ENCODE peak calls at places on chromosome 7, in nine cellular contexts. One of them, this sample, is unnamed.

GRCh38 chr7:124700655-124701054 is 64.9 kb downstream of the GPR37 start:
- DNase-seq in C1 segment of cervical spinal cord: no peak
- DNase-seq in LHCN-M2: no peak
- DNase-seq in neuronal stem cell: no peak
- DNase-seq in IMR-90: peak
- DNase-seq in PC-9: no peak
- DNase-seq in Caki2: no peak
- DNase-seq in sciatic nerve: no peak
- DNase-seq in SW480: no peak
- DNase-seq in this sample: no peak

GRCh38 chr7:156107957-156108356 is 295.7 kb upstream of the SHH start:
- DNase-seq in C1 segment of cervical spinal cord: no peak
- DNase-seq in LHCN-M2: no peak
- DNase-seq in neuronal stem cell: no peak
- DNase-seq in IMR-90: no peak
- DNase-seq in PC-9: no peak
- DNase-seq in Caki2: no peak
- DNase-seq in sciatic nerve: no peak
- DNase-seq in SW480: no peak
- DNase-seq in this sample: no peak

GRCh38 chr7:155357573-155358041 is 59.9 kb downstream of the INSIG1 start:
- DNase-seq in C1 segment of cervical spinal cord: no peak
- DNase-seq in LHCN-M2: peak
- DNase-seq in neuronal stem cell: no peak
- DNase-seq in IMR-90: peak
- DNase-seq in PC-9: no peak
- DNase-seq in Caki2: no peak
- DNase-seq in sciatic nerve: no peak
- DNase-seq in SW480: no peak
- DNase-seq in this sample: no peak

GRCh38 chr7:121138262-121138933 is 149.9 kb downstream of the CPED1 start:
- DNase-seq in C1 segment of cervical spinal cord: no peak
- DNase-seq in LHCN-M2: no peak
- DNase-seq in neuronal stem cell: no peak
- DNase-seq in IMR-90: no peak
- DNase-seq in PC-9: no peak
- DNase-seq in Caki2: no peak
- DNase-seq in sciatic nerve: no peak
- DNase-seq in SW480: peak
- DNase-seq in this sample: peak

GRCh38 chr7:82158327-82158726 is 285.2 kb downstream of the CACNA2D1 start:
- DNase-seq in C1 segment of cervical spinal cord: no peak
- DNase-seq in LHCN-M2: no peak
- DNase-seq in neuronal stem cell: no peak
- DNase-seq in IMR-90: no peak
- DNase-seq in PC-9: no peak
- DNase-seq in Caki2: no peak
- DNase-seq in sciatic nerve: no peak
- DNase-seq in SW480: no peak
- DNase-seq in this sample: no peak

GRCh38 chr7:47453093-47454056 is 128.5 kb downstream of the TNS3 start:
- DNase-seq in C1 segment of cervical spinal cord: no peak
- DNase-seq in LHCN-M2: peak
- DNase-seq in neuronal stem cell: no peak
- DNase-seq in IMR-90: peak
- DNase-seq in PC-9: peak
- DNase-seq in Caki2: no peak
- DNase-seq in sciatic nerve: no peak
- DNase-seq in SW480: peak
- DNase-seq in this sample: peak

GRCh38 chr7:112648781-112649180 is 141.4 kb downstream of the TMEM168 start:
- DNase-seq in C1 segment of cervical spinal cord: no peak
- DNase-seq in LHCN-M2: no peak
- DNase-seq in neuronal stem cell: no peak
- DNase-seq in IMR-90: no peak
- DNase-seq in PC-9: no peak
- DNase-seq in Caki2: no peak
- DNase-seq in sciatic nerve: no peak
- DNase-seq in SW480: no peak
- DNase-seq in this sample: no peak

GRCh38 chr7:65269150-65269856 is 104.4 kb upstream of the ZNF92 start:
- DNase-seq in C1 segment of cervical spinal cord: no peak
- DNase-seq in LHCN-M2: no peak
- DNase-seq in neuronal stem cell: peak
- DNase-seq in IMR-90: peak
- DNase-seq in PC-9: no peak
- DNase-seq in Caki2: peak
- DNase-seq in sciatic nerve: no peak
- DNase-seq in SW480: no peak
- DNase-seq in this sample: peak

GRCh38 chr7:134421998-134422397 is 36.9 kb downstream of the AKR1B1 start:
- DNase-seq in C1 segment of cervical spinal cord: no peak
- DNase-seq in LHCN-M2: peak
- DNase-seq in neuronal stem cell: no peak
- DNase-seq in IMR-90: no peak
- DNase-seq in PC-9: no peak
- DNase-seq in Caki2: peak
- DNase-seq in sciatic nerve: no peak
- DNase-seq in SW480: peak
- DNase-seq in this sample: no peak

GRCh38 chr7:16646427-16647081 is 573 bp downstream of the BZW2 start:
- DNase-seq in C1 segment of cervical spinal cord: no peak
- DNase-seq in LHCN-M2: no peak
- DNase-seq in neuronal stem cell: no peak
- DNase-seq in IMR-90: no peak
- DNase-seq in PC-9: no peak
- DNase-seq in Caki2: peak
- DNase-seq in sciatic nerve: no peak
- DNase-seq in SW480: peak
- DNase-seq in this sample: no peak

GRCh38 chr7:158029431-158029938 is 558.1 kb downstream of the PTPRN2 start:
- DNase-seq in C1 segment of cervical spinal cord: no peak
- DNase-seq in LHCN-M2: no peak
- DNase-seq in neuronal stem cell: no peak
- DNase-seq in IMR-90: no peak
- DNase-seq in PC-9: no peak
- DNase-seq in Caki2: no peak
- DNase-seq in sciatic nerve: no peak
- DNase-seq in SW480: no peak
- DNase-seq in this sample: peak

GRCh38 chr7:140607441-140607989 is 33.1 kb downstream of the DENND2A start:
- DNase-seq in C1 segment of cervical spinal cord: peak
- DNase-seq in LHCN-M2: no peak
- DNase-seq in neuronal stem cell: no peak
- DNase-seq in IMR-90: peak
- DNase-seq in PC-9: no peak
- DNase-seq in Caki2: no peak
- DNase-seq in sciatic nerve: peak
- DNase-seq in SW480: no peak
- DNase-seq in this sample: no peak

This sample was measured in SHP77.